ENCODE peak calls at places on chromosome 3, in four cellular contexts. V, Z, L and H are unnamed samples.

GRCh38 chr3:1468145-1468544 is 375.3 kb downstream of the CNTN6 start:
- DNase-seq in L (no peak), V (no peak), Z (no peak), H (no peak)

GRCh38 chr3:60154011-60154410 is 1097.2 kb downstream of the FHIT start:
- DNase-seq in L (no peak), Z (no peak), V (no peak), H (no peak)

GRCh38 chr3:3615533-3615932 is 183.7 kb upstream of the LRRN1 start:
- DNase-seq in Z (no peak), L (no peak), V (no peak), H (no peak)

GRCh38 chr3:16849795-16850194 is 35.0 kb upstream of the PLCL2 start:
- DNase-seq in V (no peak), Z (no peak), L (no peak), H (peak; percentile 53)

GRCh38 chr3:42189746-42190145 is 76.2 kb downstream of the CCK start:
- DNase-seq in V (no peak), L (no peak), Z (no peak), H (no peak)

GRCh38 chr3:101829066-101829830 is 20.1 kb upstream of the NFKBIZ start:
- DNase-seq in Z (no peak), L (peak; percentile 7), V (no peak), H (peak; percentile 86)

GRCh38 chr3:173893066-173893465 is 495.5 kb downstream of the NLGN1 start:
- DNase-seq in Z (no peak), L (no peak), V (no peak), H (no peak)

GRCh38 chr3:10981961-10982360 is 10.6 kb upstream of the SLC6A1 start:
- DNase-seq in L (no peak), V (no peak), Z (no peak), H (no peak)

GRCh38 chr3:15345051-15345607 is 12.7 kb upstream of the SH3BP5 start:
- DNase-seq in Z (no peak), L (no peak), V (no peak), H (no peak)

GRCh38 chr3:182215881-182216280 is 504.2 kb downstream of the SOX2 start:
- DNase-seq in Z (no peak), V (no peak), L (no peak), H (no peak)

GRCh38 chr3:156837130-156837529 is 11.0 kb downstream of the LEKR1 start:
- DNase-seq in L (no peak), V (no peak), Z (no peak), H (no peak)